ENCODE peak calls at places on chromosome 6, in seven cellular contexts. J is fibroblast of the aortic adventitia; G is endothelial cell; Q is GM20000; P is fibroblast of pulmonary artery; M is left ventricle myocardium inferior; Y is CD8-positive, alpha-beta T cell. H is an unnamed sample.

GRCh38 chr6:33688451-33689147 is 22.9 kb downstream of the UQCC2 start:
- DNase-seq in P (no peak), Q (no peak), G (no peak), M (no peak), Y (no peak), J (no peak), H (no peak)

GRCh38 chr6:106257195-106257594 is 68.4 kb downstream of the ATG5 start:
- DNase-seq in G (no peak), Q (no peak), P (no peak), Y (no peak), M (no peak), J (no peak), H (no peak)

GRCh38 chr6:6811151-6812002 is 222.9 kb downstream of the LY86 start:
- DNase-seq in G (peak), M (no peak), Q (peak), J (peak), P (peak), Y (peak), H (no peak)

GRCh38 chr6:105902401-105903031 is 183.6 kb upstream of the PRDM1 start:
- DNase-seq in M (no peak), Q (no peak), P (no peak), Y (no peak), J (peak), G (no peak), H (no peak)

GRCh38 chr6:150256618-150257272 is 112.1 kb upstream of the IYD start:
- DNase-seq in G (no peak), Q (no peak), P (peak), J (peak), M (no peak), Y (no peak), H (no peak)

GRCh38 chr6:138104618-138105213 is 2.5 kb downstream of the PERP start:
- DNase-seq in Y (no peak), M (no peak), P (no peak), G (no peak), Q (no peak), J (no peak), H (no peak)

GRCh38 chr6:166954118-166954713 is 2.1 kb downstream of the RNASET2 start:
- DNase-seq in M (no peak), Y (no peak), Q (no peak), J (no peak), G (no peak), P (no peak), H (no peak)

GRCh38 chr6:116842374-116842947 is 13.6 kb upstream of the GPRC6A start:
- DNase-seq in M (no peak), Q (no peak), Y (no peak), P (no peak), G (no peak), J (no peak), H (no peak)

GRCh38 chr6:26251354-26252081 is 113.5 kb upstream of the BTN3A2 start:
- DNase-seq in Y (peak), G (peak), P (peak), J (peak), Q (peak), M (peak), H (peak)

GRCh38 chr6:90121982-90122381 is 174.7 kb downstream of the BACH2 start:
- DNase-seq in Y (no peak), J (no peak), P (no peak), Q (no peak), G (no peak), M (no peak), H (no peak)

GRCh38 chr6:89311530-89311852 is 3.6 kb downstream of the GABRR2 start:
- DNase-seq in M (no peak), P (no peak), Y (no peak), G (no peak), J (no peak), Q (no peak), H (no peak)

GRCh38 chr6:33426590-33427563 is 7.0 kb downstream of the SYNGAP1 start:
- DNase-seq in Y (no peak), G (no peak), P (no peak), J (no peak), Q (peak), M (no peak), H (no peak)

GRCh38 chr6:22435151-22435550 is 134.2 kb upstream of the HDGFL1 start:
- DNase-seq in J (no peak), M (no peak), G (no peak), P (no peak), Y (no peak), Q (no peak), H (no peak)

GRCh38 chr6:53171605-53172467 is 23.2 kb upstream of the GCM1 start:
- DNase-seq in P (peak), J (peak), Y (peak), M (peak), G (peak), Q (peak), H (peak)

GRCh38 chr6:108082539-108082938 is 8.0 kb upstream of the OSTM1 start:
- DNase-seq in Y (no peak), J (no peak), P (no peak), Q (no peak), M (no peak), G (no peak), H (no peak)

GRCh38 chr6:84282566-84282965 is 55.1 kb upstream of the CEP162 start:
- DNase-seq in Q (no peak), J (peak), Y (no peak), G (no peak), M (no peak), P (peak), H (no peak)

GRCh38 chr6:106444777-106445507 is 84.4 kb downstream of the CRYBG1 start:
- DNase-seq in P (peak), Q (peak), Y (no peak), M (no peak), J (peak), G (peak), H (peak)

GRCh38 chr6:100430962-100431361 is 33.8 kb downstream of the SIM1 start:
- DNase-seq in Y (no peak), G (no peak), M (no peak), J (no peak), P (no peak), Q (no peak), H (no peak)

GRCh38 chr6:40386200-40386599 is 201.0 kb downstream of the LRFN2 start:
- DNase-seq in G (no peak), Y (no peak), M (no peak), P (no peak), J (no peak), Q (peak), H (no peak)

GRCh38 chr6:113936093-113936934 is 34.6 kb downstream of the HDAC2 start:
- DNase-seq in P (peak), Y (no peak), G (peak), M (no peak), Q (peak), J (peak), H (peak)

GRCh38 chr6:167455371-167455770 is 130.5 kb downstream of the TTLL2 start:
- DNase-seq in Y (no peak), J (no peak), Q (no peak), P (no peak), M (no peak), G (no peak), H (no peak)

GRCh38 chr6:166031275-166031674 is 136.4 kb downstream of the TBXT start:
- DNase-seq in Y (no peak), M (no peak), G (no peak), J (no peak), P (no peak), Q (no peak), H (no peak)

GRCh38 chr6:90406142-90406794 is 109.6 kb upstream of the BACH2 start:
- DNase-seq in Q (no peak), Y (no peak), G (no peak), M (no peak), P (peak), J (peak), H (no peak)

GRCh38 chr6:113065606-113066005 is 718.5 kb downstream of the RFPL4B start:
- DNase-seq in Y (no peak), M (no peak), Q (no peak), J (no peak), P (peak), G (no peak), H (no peak)

GRCh38 chr6:122297010-122297409 is 102.4 kb upstream of the HSF2 start:
- DNase-seq in M (no peak), P (no peak), J (no peak), Q (no peak), G (no peak), Y (no peak), H (no peak)

GRCh38 chr6:170174124-170174770 is 116.6 kb downstream of the DLL1 start:
- DNase-seq in Y (no peak), Q (no peak), P (no peak), J (no peak), G (no peak), M (peak), H (no peak)

GRCh38 chr6:140857734-140858380 is 1274.9 kb upstream of the GJE1 start:
- DNase-seq in G (no peak), P (peak), Q (no peak), J (peak), Y (no peak), M (no peak), H (no peak)

GRCh38 chr6:143238306-143238705 is 177.6 kb downstream of the AIG1 start:
- DNase-seq in J (no peak), Q (no peak), P (no peak), Y (no peak), M (no peak), G (no peak), H (no peak)

GRCh38 chr6:68069921-68070709 is 565.0 kb upstream of the ADGRB3 start:
- DNase-seq in J (no peak), G (no peak), P (no peak), Y (no peak), M (no peak), Q (no peak), H (no peak)

GRCh38 chr6:11692451-11693376 is 85.9 kb downstream of the ADTRP start:
- DNase-seq in Q (no peak), M (no peak), Y (no peak), G (no peak), J (peak), P (no peak), H (no peak)

GRCh38 chr6:9401936-9402335 is 966.6 kb upstream of the SLC35B3 start:
- DNase-seq in G (no peak), Y (no peak), J (peak), M (no peak), P (no peak), Q (no peak), H (no peak)

GRCh38 chr6:42722497-42722896 is at the start of gene PRPH2:
- DNase-seq in Q (no peak), Y (no peak), M (no peak), G (no peak), J (no peak), P (no peak), H (no peak)

GRCh38 chr6:133070410-133071043 is 170.6 kb upstream of the EYA4 start:
- DNase-seq in Y (no peak), M (no peak), G (no peak), J (no peak), Q (no peak), P (no peak), H (no peak)

GRCh38 chr6:41200296-41200900 is 551 bp downstream of the TREML2 start:
- DNase-seq in Y (peak), M (no peak), G (peak), Q (peak), P (peak), J (peak), H (no peak)

GRCh38 chr6:26272171-26272631 is 92.8 kb upstream of the BTN3A2 start:
- DNase-seq in G (peak), J (no peak), Y (peak), P (no peak), Q (no peak), M (peak), H (peak)

GRCh38 chr6:99521557-99522286 is 6.5 kb upstream of the USP45 start:
- DNase-seq in Q (no peak), M (no peak), Y (no peak), P (peak), J (peak), G (no peak), H (peak)

GRCh38 chr6:14210663-14211595 is 93.4 kb downstream of the CD83 start:
- DNase-seq in G (peak), J (peak), M (peak), Q (peak), P (peak), Y (peak), H (peak)
- TF ChIP-seq CTCF in G (peak), J (peak), M (peak), Q (peak), P (peak), Y (peak), H (peak)

GRCh38 chr6:151338816-151339215 is 52.5 kb downstream of the ZBTB2 start:
- DNase-seq in G (no peak), Y (no peak), Q (no peak), J (no peak), M (no peak), P (no peak), H (no peak)

GRCh38 chr6:151339369-151339768 is 52.0 kb downstream of the ZBTB2 start:
- DNase-seq in M (no peak), Y (no peak), J (peak), Q (no peak), P (no peak), G (no peak), H (no peak)

GRCh38 chr6:151341481-151342195 is 49.7 kb downstream of the ZBTB2 start:
- DNase-seq in Y (no peak), M (no peak), Q (no peak), P (no peak), J (no peak), G (no peak), H (no peak)

GRCh38 chr6:151335930-151336329 is 55.4 kb downstream of the ZBTB2 start:
- DNase-seq in P (no peak), G (no peak), J (no peak), Y (no peak), Q (no peak), M (no peak), H (no peak)

DNA sequence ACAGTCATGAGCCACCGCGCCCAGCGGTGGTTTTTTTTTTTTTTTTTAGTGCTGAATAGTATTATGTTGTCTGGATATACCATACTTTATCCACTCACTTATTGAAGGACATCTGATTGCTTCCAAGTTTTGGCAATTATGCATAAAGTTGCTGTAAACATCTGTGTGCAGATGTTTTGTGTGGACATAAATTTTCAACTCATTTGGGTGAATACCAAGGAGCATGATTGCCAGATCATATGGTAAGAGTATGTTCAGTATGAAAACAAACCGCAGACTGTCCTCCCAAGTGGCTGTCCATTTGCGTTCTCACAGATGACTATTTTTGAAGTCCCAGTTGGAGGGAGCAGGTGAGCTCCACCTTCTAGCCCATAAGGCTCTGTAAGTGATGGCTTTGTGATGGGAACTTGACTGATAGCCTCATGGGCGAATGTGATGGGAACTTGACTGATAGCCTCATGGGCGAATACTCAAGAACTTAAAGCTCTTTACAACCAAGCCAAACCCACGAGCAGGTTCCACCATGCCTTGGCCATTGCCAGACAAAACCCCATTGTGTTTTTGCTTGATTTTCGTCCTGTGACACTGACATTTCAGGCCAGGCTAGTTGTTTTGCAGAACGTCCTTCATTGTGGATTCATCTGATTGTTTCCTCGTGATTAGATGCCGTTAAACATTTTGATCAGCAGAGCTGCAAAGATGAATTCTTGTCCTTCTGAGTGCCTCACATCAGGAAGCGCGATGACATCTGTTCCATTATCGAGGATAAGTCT is 51.0 kb downstream of the ZBTB2 start:
- DNase-seq in G (no peak), Y (no peak), M (no peak), P (no peak), J (no peak), Q (no peak), H (no peak)
- TF ChIP-seq CTCF in G (no peak), Y (no peak), M (no peak), P (no peak), J (no peak), Q (no peak), H (no peak)

GRCh38 chr6:151765444-151765886 is 42.0 kb upstream of the ESR1 start:
- DNase-seq in G (peak), J (peak), Q (peak), P (peak), Y (no peak), M (no peak), H (peak)
- TF ChIP-seq CTCF in G (peak), J (peak), Q (peak), P (peak), Y (peak), M (peak), H (peak)

GRCh38 chr6:145277358-145278097 is 457.8 kb downstream of the EPM2A start:
- DNase-seq in Y (no peak), J (no peak), Q (no peak), M (no peak), G (no peak), P (no peak), H (no peak)
- TF ChIP-seq CTCF in Y (no peak), J (no peak), Q (no peak), M (no peak), G (no peak), P (no peak), H (no peak)

GRCh38 chr6:129567374-129567773 is 142.6 kb downstream of the ARHGAP18 start:
- DNase-seq in Q (peak), J (no peak), G (peak), M (no peak), P (peak), Y (no peak), H (peak)
- TF ChIP-seq CTCF in Q (peak), J (peak), G (peak), M (peak), P (peak), Y (no peak), H (peak)

DNA sequence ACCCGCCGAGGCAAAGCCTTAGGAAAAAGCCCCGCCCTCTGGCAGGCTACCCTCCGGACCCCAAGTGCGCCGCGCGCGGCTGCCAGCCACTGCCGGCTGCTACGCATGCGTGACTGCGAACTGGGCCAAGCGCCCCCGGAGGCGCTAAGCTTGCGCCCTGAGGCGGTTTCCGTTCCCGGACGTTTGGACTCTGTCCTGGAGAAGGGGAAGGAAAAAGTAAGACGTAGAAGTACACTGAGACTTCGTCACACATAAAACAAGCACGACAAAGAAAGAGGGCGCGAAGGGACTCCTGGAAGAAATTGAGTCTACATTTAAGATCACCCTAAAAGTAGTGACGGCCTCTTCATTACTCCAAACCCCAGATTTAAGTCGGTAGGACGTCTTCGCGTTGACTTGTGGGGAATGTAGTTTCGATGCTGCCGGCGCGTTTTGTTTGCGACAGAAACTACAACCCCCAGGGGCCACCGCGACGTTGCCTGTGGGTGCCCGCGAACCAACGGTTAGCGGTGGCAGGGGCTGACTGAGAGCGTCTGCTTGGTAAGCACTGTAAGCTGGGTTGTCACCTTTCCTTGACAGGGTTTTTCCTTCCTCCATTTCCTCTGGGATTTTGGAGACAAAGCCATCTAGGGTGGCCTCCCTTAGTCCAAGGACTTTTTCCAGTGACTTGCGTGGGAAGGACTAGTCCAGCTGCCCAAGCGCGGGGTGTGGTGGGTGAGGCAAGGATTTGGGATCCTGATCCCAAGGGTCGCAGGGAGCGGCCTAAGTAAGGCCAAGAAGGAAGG is at the start of gene CEP57L1:
- DNase-seq in G (peak), M (peak), Y (peak), Q (peak), P (peak), J (peak), H (peak)
- TF ChIP-seq CTCF in G (no peak), M (no peak), Y (no peak), Q (no peak), P (peak), J (no peak), H (no peak)

GRCh38 chr6:2524090-2524489 is 226.6 kb downstream of the MYLK4 start:
- DNase-seq in Q (no peak), Y (no peak), J (no peak), P (no peak), M (no peak), G (peak), H (no peak)
- TF ChIP-seq CTCF in Q (peak), Y (no peak), J (peak), P (peak), M (no peak), G (no peak), H (no peak)

DNA sequence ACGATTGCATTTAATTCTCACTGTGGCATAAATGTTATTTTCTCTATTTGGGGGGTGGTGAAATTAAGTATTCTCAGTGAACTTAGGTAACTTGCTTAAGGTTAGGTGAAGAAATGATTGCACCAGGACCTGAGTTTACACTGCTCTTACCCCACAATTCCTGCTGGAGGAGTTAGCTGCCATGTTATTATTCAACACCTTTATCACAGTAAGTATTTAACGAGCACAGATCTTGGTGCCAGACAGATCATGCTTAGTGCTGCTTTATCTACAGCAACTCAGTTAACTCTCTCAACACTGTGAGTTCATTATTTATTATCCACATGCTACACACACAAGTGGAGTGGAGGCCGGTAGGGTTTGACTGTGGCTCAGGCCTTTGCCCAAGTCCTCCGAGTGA is 249.7 kb downstream of the TMEM242 start:
- DNase-seq in J (peak), G (no peak), Y (no peak), P (no peak), Q (no peak), M (no peak), H (no peak)
- TF ChIP-seq CTCF in J (no peak), G (no peak), Y (no peak), P (no peak), Q (no peak), M (no peak), H (no peak)

GRCh38 chr6:136822379-136823127 is at the start of gene PEX7:
- DNase-seq in Q (peak), J (peak), M (peak), G (peak), Y (peak), P (peak), H (peak)
- TF ChIP-seq CTCF in Q (peak), J (peak), M (peak), G (peak), Y (peak), P (peak), H (peak)

H was measured in nephron progenitor cell.